ENCODE peak calls at places on chromosomes 12 and 14, in six cellular contexts. K is stomach, Q is OCI-LY7, V is tibial artery, T is MM.1S, F is upper lobe of right lung. O is an unnamed sample.

GRCh38 chr12:49094966-49095365 is 365 bp upstream of the DHH start:
- DNase-seq in K (no peak), Q (no peak), V (no peak), T (no peak), F (no peak), O (no peak)

GRCh38 chr12:84124211-84124610 is 788.4 kb downstream of the SLC6A15 start:
- DNase-seq in K (no peak), Q (no peak), V (no peak), T (no peak), F (no peak), O (no peak)

GRCh38 chr12:40663781-40664180 is 28.5 kb upstream of the CNTN1 start:
- DNase-seq in K (no peak), Q (no peak), V (no peak), T (no peak), F (no peak), O (no peak)

GRCh38 chr12:18797604-18798003 is 59.7 kb downstream of the CAPZA3 start:
- DNase-seq in K (no peak), Q (no peak), V (no peak), T (no peak), F (no peak), O (no peak)

GRCh38 chr12:124228050-124228711 is 66.7 kb upstream of the RFLNA start:
- DNase-seq in K (no peak), Q (no peak), V (peak; percentile 56), T (no peak), F (no peak), O (no peak)

GRCh38 chr12:129579879-129580278 is 323.9 kb downstream of the TMEM132D start:
- DNase-seq in K (no peak), Q (no peak), V (no peak), T (no peak), F (no peak), O (no peak)

GRCh38 chr14:32491413-32492016 is 162.4 kb downstream of the AKAP6 start:
- DNase-seq in K (no peak), Q (no peak), V (no peak), T (no peak), F (no peak), O (no peak)

GRCh38 chr14:92341791-92342190 is 18.8 kb downstream of the SLC24A4 start:
- DNase-seq in K (no peak), Q (no peak), V (no peak), T (no peak), F (no peak), O (no peak)

GRCh38 chr12:132582058-132582420 is 28.3 kb downstream of the LRCOL1 start:
- DNase-seq in K (no peak), Q (no peak), V (peak; percentile 80), T (no peak), F (no peak), O (no peak)

GRCh38 chr12:41310367-41310766 is 122.2 kb downstream of the PDZRN4 start:
- DNase-seq in K (no peak), Q (no peak), V (no peak), T (no peak), F (no peak), O (no peak)

GRCh38 chr12:90871697-90872096 is 83.3 kb downstream of the CCER1 start:
- DNase-seq in K (no peak), Q (no peak), V (no peak), T (no peak), F (no peak), O (no peak)

GRCh38 chr12:1474059-1474537 is 120.3 kb downstream of the FBXL14 start:
- DNase-seq in K (no peak), Q (no peak), V (no peak), T (no peak), F (no peak), O (peak; percentile 36)

GRCh38 chr14:104035300-104035699 is 50.2 kb upstream of the ASPG start:
- DNase-seq in K (no peak), Q (no peak), V (no peak), T (no peak), F (no peak), O (no peak)

GRCh38 chr12:32155911-32156585 is 49.4 kb downstream of the BICD1 start:
- DNase-seq in K (no peak), Q (no peak), V (no peak), T (no peak), F (no peak), O (no peak)

GRCh38 chr12:103742349-103742784 is 98.7 kb downstream of the NT5DC3 start:
- DNase-seq in K (peak; percentile 27), Q (no peak), V (no peak), T (no peak), F (no peak), O (no peak)

GRCh38 chr14:23237772-23238594 is at the start of gene RNF212B:
- DNase-seq in K (peak; percentile 99), Q (peak; percentile 52), V (peak; percentile 92), T (peak; percentile 70), F (peak; percentile 98), O (peak; percentile 56)

GRCh38 chr12:129540954-129541353 is 362.9 kb downstream of the TMEM132D start:
- DNase-seq in K (no peak), Q (no peak), V (no peak), T (no peak), F (no peak), O (no peak)

GRCh38 chr12:131682511-131682895 is 28.4 kb upstream of the SFSWAP start:
- DNase-seq in K (no peak), Q (no peak), V (no peak), T (no peak), F (no peak), O (no peak)

GRCh38 chr14:77222546-77223225 is 41.1 kb downstream of the TMEM63C start:
- DNase-seq in K (no peak), Q (no peak), V (no peak), T (no peak), F (no peak), O (no peak)

GRCh38 chr14:84404246-84404645 is 1125.7 kb upstream of the FLRT2 start:
- DNase-seq in K (no peak), Q (no peak), V (no peak), T (no peak), F (no peak), O (no peak)

GRCh38 chr14:84403585-84403984 is 1126.4 kb upstream of the FLRT2 start:
- DNase-seq in K (peak; percentile 35), Q (no peak), V (no peak), T (no peak), F (no peak), O (no peak)

GRCh38 chr14:84397621-84398020 is 1132.3 kb upstream of the FLRT2 start:
- DNase-seq in K (no peak), Q (no peak), V (no peak), T (no peak), F (no peak), O (no peak)

GRCh38 chr14:84399296-84399910 is 1130.5 kb upstream of the FLRT2 start:
- DNase-seq in K (no peak), Q (no peak), V (no peak), T (no peak), F (peak; percentile 49), O (no peak)

GRCh38 chr14:84401631-84402030 is 1128.3 kb upstream of the FLRT2 start:
- DNase-seq in K (no peak), Q (no peak), V (no peak), T (no peak), F (no peak), O (no peak)
- H3K9me3 ChIP-seq in K (peaks cover 9% of the 10 kb centered on the region), Q (no peaks in the 10 kb centered on the region), V (no peaks in the 10 kb centered on the region), T (no peaks in the 10 kb centered on the region), F (no peaks in the 10 kb centered on the region), O (no peaks in the 10 kb centered on the region)

DNA sequence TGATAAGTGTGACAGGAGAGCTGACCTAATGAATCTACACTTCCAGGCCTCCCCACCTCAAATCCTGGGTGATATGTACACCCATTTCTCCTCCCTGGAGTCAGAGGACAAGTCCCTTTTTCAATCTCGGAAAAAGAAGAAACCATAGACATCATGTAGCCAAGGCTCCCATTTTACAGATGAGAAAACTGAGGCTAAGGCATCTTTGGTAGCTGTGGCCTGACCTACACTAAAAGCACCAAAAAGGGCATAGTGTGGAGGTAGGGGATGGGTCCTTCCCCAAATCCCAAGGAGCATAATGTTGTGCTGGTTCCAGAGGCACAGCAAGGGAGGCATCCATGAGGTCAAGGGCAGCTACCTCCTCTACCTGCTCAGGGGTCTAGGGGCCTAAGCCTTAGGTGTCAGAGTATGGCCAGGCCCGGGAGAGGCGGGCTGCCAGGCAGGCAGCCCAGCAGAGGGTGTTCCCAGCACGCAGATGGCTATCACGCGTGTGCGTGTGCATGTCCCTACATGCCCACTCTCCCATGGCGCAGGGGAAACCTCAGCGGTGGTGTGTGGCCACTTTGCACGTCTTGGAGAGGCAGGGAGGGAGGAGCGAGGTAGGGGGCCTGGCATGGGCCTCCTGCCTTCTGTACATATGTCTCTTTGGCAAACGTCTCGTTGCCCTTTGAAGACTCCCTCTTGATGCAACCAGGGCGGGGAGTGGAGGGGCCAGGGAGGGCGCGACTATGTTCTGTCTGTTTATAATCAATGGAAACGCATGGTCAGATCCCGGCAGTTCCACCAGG is 2.5 kb downstream of the PGF start:
- DNase-seq in K (no peak), Q (no peak), V (no peak), T (no peak), F (no peak), O (no peak)
- H3K4me3 ChIP-seq in K (no peak overlapping the region), Q (no peak overlapping the region), V (peak overlapping the region; percentile 72), T (no peak overlapping the region), F (no peak overlapping the region), O (peak overlapping the region; percentile 75)

GRCh38 chr12:30695327-30696102 is at the start of gene IPO8:
- DNase-seq in K (peak; percentile 92), Q (peak; percentile 92), V (peak; percentile 96), T (peak; percentile 85), F (peak; percentile 96), O (peak; percentile 85)
- TF ChIP-seq CTCF in K (no peak), Q (peak; percentile 69), V (no peak), T (peak; percentile 39), F (peak; percentile 33), O (peak; percentile 20)

GRCh38 chr12:52714887-52715281 is 11.6 kb upstream of the KRT77 start:
- DNase-seq in K (no peak), Q (no peak), V (no peak), T (no peak), F (no peak), O (no peak)
- H3K9me3 ChIP-seq in K (no peaks in the 10 kb centered on the region), Q (no peaks in the 10 kb centered on the region), V (no peaks in the 10 kb centered on the region), T (no peaks in the 10 kb centered on the region), F (no peaks in the 10 kb centered on the region), O (no peaks in the 10 kb centered on the region)

DNA sequence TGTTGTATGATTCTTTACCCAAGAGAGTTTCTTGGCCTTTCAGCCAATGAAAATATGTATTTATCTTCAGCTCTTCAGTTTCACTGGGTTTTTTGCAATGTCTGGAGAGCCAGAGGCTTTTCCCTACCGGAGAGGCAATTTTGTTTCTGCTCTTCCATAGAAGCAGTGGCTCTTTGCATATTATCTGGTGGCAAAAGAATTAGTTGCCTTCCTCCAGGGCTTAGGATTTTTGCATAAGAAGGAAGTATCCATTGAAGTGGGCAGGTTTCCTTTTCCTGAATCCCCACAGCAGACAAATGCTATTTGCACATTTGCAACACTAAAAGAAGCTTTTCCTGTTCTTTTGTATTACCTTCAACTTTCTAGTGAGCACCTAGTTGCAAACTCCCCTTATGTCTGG is 75.2 kb downstream of the NTS start:
- DNase-seq in K (no peak), Q (no peak), V (no peak), T (no peak), F (no peak), O (no peak)
- H3K4me3 ChIP-seq in K (no peak overlapping the region), Q (no peak overlapping the region), V (no peak overlapping the region), T (no peak overlapping the region), F (no peak overlapping the region), O (no peak overlapping the region)

O was measured in thoracic aorta.